ENCODE peak calls at places on chromosomes 5 and 9, in seven cellular contexts. J is heart left ventricle, C is fibroblast of mammary gland, K is tibial nerve, Q is MCF 10A, I is HFF-Myc, A is lower lobe of right lung. D is an unnamed sample.

GRCh38 chr5:140165101-140165920 is 9.7 kb upstream of the CYSTM1 start:
- DNase-seq in A (peak; percentile 61), J (no peak), K (no peak), I (no peak), C (no peak), Q (no peak), D (no peak)

GRCh38 chr5:104363567-104363966 is 801.0 kb upstream of the NUDT12 start:
- DNase-seq in I (no peak), A (no peak), C (no peak), K (no peak), Q (no peak), J (no peak), D (no peak)

GRCh38 chr9:88197016-88197415 is 58.7 kb upstream of the SPATA31C2 start:
- DNase-seq in I (no peak), J (no peak), C (peak; percentile 78), A (no peak), K (peak; percentile 43), Q (peak; percentile 65), D (no peak)

GRCh38 chr5:10451137-10451824 is 9.6 kb downstream of the ROPN1L start:
- DNase-seq in C (no peak), Q (peak; percentile 39), I (no peak), J (no peak), K (no peak), A (no peak), D (no peak)

GRCh38 chr5:172659909-172660628 is 19.0 kb downstream of the NEURL1B start:
- DNase-seq in C (peak; percentile 65), J (peak; percentile 94), Q (no peak), A (peak; percentile 85), K (peak; percentile 60), I (peak; percentile 52), D (peak; percentile 75)

GRCh38 chr5:1787472-1788047 is 12.1 kb downstream of the MRPL36 start:
- DNase-seq in Q (no peak), K (no peak), C (no peak), A (no peak), J (no peak), I (no peak), D (no peak)

GRCh38 chr5:173155912-173156311 is 11.6 kb downstream of the BNIP1 start:
- DNase-seq in C (no peak), I (no peak), Q (no peak), A (no peak), K (no peak), J (no peak), D (no peak)

GRCh38 chr5:149576021-149576420 is 5.3 kb upstream of the ARHGEF37 start:
- DNase-seq in A (no peak), K (no peak), C (no peak), Q (no peak), J (no peak), I (no peak), D (no peak)

GRCh38 chr5:54835642-54836041 is 149.8 kb downstream of the ESM1 start:
- DNase-seq in C (peak; percentile 25), I (no peak), J (no peak), A (no peak), Q (peak; percentile 23), K (no peak), D (no peak)

GRCh38 chr9:136117291-136118060 is 1.2 kb downstream of the TMEM250 start:
- DNase-seq in K (no peak), A (no peak), I (no peak), C (no peak), Q (no peak), J (peak; percentile 75), D (no peak)

GRCh38 chr9:91231619-91232018 is 130.1 kb downstream of the AUH start:
- DNase-seq in Q (no peak), K (no peak), A (no peak), J (no peak), C (no peak), I (no peak), D (no peak)

GRCh38 chr5:74281191-74281590 is 359.3 kb downstream of the ENC1 start:
- DNase-seq in I (no peak), C (no peak), A (no peak), K (no peak), Q (no peak), J (no peak), D (no peak)

GRCh38 chr9:20292002-20292401 is 330.3 kb downstream of the MLLT3 start:
- DNase-seq in C (peak; percentile 73), K (no peak), I (peak; percentile 22), J (no peak), Q (peak; percentile 17), A (no peak), D (no peak)

GRCh38 chr5:24642022-24642421 is 2.8 kb downstream of the CDH10 start:
- DNase-seq in I (no peak), J (no peak), C (peak; percentile 16), K (peak; percentile 22), A (no peak), Q (peak; percentile 54), D (no peak)

GRCh38 chr5:115360036-115360685 is 63.7 kb upstream of the CCDC112 start:
- DNase-seq in J (no peak), I (no peak), K (no peak), Q (no peak), C (peak; percentile 35), A (no peak), D (no peak)

GRCh38 chr5:171630047-171630669 is 155.5 kb upstream of the SMIM23 start:
- DNase-seq in K (no peak), Q (no peak), I (no peak), C (peak; percentile 53), J (peak; percentile 83), A (peak; percentile 61), D (peak; percentile 78)

GRCh38 chr5:175214152-175214551 is 229.8 kb downstream of the DRD1 start:
- DNase-seq in K (no peak), J (no peak), Q (peak; percentile 88), I (peak; percentile 7), A (no peak), C (peak; percentile 87), D (no peak)

GRCh38 chr5:163379298-163380155 is 57.9 kb upstream of the CCNG1 start:
- DNase-seq in Q (peak; percentile 96), I (no peak), J (no peak), K (no peak), A (no peak), C (peak; percentile 90), D (no peak)

GRCh38 chr5:34923694-34924461 is 5.5 kb upstream of the DNAJC21 start:
- DNase-seq in J (no peak), Q (peak; percentile 94), C (peak; percentile 91), K (no peak), I (peak; percentile 72), A (no peak), D (no peak)

GRCh38 chr5:55694152-55694830 is 17.8 kb downstream of the SLC38A9 start:
- DNase-seq in J (no peak), C (peak; percentile 56), I (no peak), K (no peak), A (no peak), Q (peak; percentile 40), D (no peak)

GRCh38 chr9:73152953-73153352 is 1.3 kb downstream of the ANXA1 start:
- DNase-seq in Q (peak; percentile 57), J (no peak), K (no peak), I (no peak), A (no peak), C (peak; percentile 48), D (no peak)

DNA sequence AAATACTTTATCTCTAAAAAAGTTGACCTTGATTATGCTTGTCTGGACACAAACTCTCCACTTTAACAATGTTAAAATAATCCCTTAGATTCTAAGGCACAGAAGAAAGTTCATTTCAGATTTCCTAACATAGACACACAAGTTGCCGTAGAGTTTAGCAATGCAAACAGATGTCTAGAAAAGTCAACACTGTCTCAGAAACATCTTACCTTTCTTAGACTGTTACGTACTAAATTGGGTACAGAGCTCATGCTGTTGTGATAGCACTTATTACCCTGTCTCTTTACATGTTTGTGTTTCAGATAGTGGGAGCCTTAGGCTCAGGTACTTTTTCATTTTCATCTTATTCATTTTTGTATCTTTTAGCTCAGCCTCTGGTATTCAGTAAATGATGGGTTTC is 52.0 kb downstream of the C5 start:
- DNase-seq in I (no peak), A (no peak), J (no peak), Q (no peak), C (no peak), K (no peak), D (no peak)
- TF ChIP-seq CTCF in I (no peak), A (no peak), J (no peak), Q (no peak), C (no peak), K (no peak), D (no peak)

GRCh38 chr5:154829589-154830218 is 20.7 kb downstream of the FAXDC2 start:
- DNase-seq in J (no peak), C (peak; percentile 57), A (peak; percentile 52), K (no peak), I (no peak), Q (peak; percentile 98), D (no peak)
- TF ChIP-seq CTCF in J (no peak), C (no peak), A (no peak), K (no peak), I (no peak), Q (no peak), D (no peak)

GRCh38 chr9:123091459-123091858 is 58.0 kb downstream of the GPR21 start:
- DNase-seq in A (no peak), K (no peak), I (no peak), Q (no peak), C (no peak), J (no peak), D (no peak)
- TF ChIP-seq CTCF in A (no peak), K (no peak), I (peak; percentile 15), Q (no peak), C (peak; percentile 8), J (no peak), D (no peak)

GRCh38 chr9:35814841-35815543 is at the start of gene HINT2:
- DNase-seq in J (peak; percentile 97), K (peak; percentile 95), Q (peak; percentile 99), I (peak; percentile 99), C (peak; percentile 99), A (peak; percentile 98), D (peak; percentile 95)

GRCh38 chr9:35814106-35814840 is 569 bp downstream of the HINT2 start:
- DNase-seq in K (peak; percentile 49), A (peak; percentile 81), Q (peak; percentile 59), J (peak; percentile 83), I (no peak), C (peak; percentile 66), D (no peak)

GRCh38 chr9:35811364-35812024 is 568 bp downstream of the SPAG8 start:
- DNase-seq in J (peak; percentile 64), Q (peak; percentile 27), K (peak; percentile 23), C (peak; percentile 31), A (no peak), I (no peak), D (no peak)

GRCh38 chr9:35812025-35812602 is at the start of gene SPAG8:
- DNase-seq in A (peak; percentile 97), J (peak; percentile 95), I (peak; percentile 92), C (peak; percentile 95), Q (peak; percentile 66), K (peak; percentile 87), D (peak; percentile 87)

DNA sequence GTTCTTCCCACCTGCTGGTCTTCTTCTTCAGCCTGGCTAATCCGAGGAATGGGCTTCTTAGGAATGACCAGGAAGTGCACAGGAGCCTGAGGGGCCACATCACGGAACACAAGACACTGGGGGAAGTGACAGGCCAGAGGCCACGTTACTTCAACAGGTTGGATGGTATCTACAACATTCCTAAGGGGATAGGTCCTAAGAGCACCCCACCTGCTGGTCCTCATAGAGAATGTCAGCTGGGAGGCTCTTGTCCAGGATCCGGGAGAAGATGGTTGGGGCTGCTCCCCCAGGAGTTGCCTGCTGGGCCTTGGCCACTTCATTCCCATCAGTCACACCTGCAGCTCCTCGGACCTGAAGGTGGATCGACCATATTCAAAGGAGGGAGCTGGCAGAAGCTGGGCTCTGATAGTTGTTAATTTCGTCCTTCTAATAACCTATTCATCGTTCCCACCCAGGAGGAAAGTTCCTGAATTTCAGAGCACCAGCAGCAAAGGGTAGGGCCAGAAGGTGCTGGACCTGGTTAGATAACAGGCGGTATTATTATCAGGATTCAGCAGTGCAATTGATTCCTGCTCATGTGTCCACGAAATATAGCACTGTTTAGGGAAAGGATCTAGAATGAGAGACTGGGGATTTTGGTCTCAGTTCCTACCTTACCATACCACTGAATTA is 1.3 kb downstream of the HINT2 start:
- DNase-seq in K (no peak), J (no peak), C (peak; percentile 39), Q (peak; percentile 56), A (no peak), I (no peak), D (no peak)
- TF ChIP-seq CTCF in K (no peak), J (no peak), C (peak; percentile 29), Q (peak; percentile 17), A (no peak), I (peak; percentile 39), D (peak; percentile 48)

D was measured in type B pancreatic cell.